ENCODE peak calls at places on chromosomes 3 and 15, in nine cellular contexts. One of them, this sample, is unnamed.

GRCh38 chr15:75666823-75667501 is 19.2 kb downstream of the SNX33 start:
- DNase-seq in stomach: peak; percentile 65
- DNase-seq in heart right ventricle: peak; percentile 42
- DNase-seq in fibroblast of pulmonary artery: peak; percentile 99
- DNase-seq in fibroblast of lung: peak; percentile 99
- DNase-seq in lung: peak; percentile 74
- DNase-seq in thyroid gland: no peak
- DNase-seq in tibial artery: peak; percentile 96
- DNase-seq in GM23338: no peak
- DNase-seq in this sample: peak; percentile 84

GRCh38 chr3:19898725-19899124 is 35.3 kb downstream of the EFHB start:
- DNase-seq in tibial artery: no peak
- DNase-seq in thyroid gland: no peak
- DNase-seq in fibroblast of pulmonary artery: peak; percentile 16
- DNase-seq in stomach: no peak
- DNase-seq in fibroblast of lung: peak; percentile 53
- DNase-seq in heart right ventricle: no peak
- DNase-seq in GM23338: no peak
- DNase-seq in lung: no peak
- DNase-seq in this sample: no peak

GRCh38 chr3:115503386-115503785 is 119.9 kb upstream of the GAP43 start:
- DNase-seq in fibroblast of pulmonary artery: peak; percentile 40
- DNase-seq in thyroid gland: no peak
- DNase-seq in tibial artery: no peak
- DNase-seq in GM23338: no peak
- DNase-seq in heart right ventricle: no peak
- DNase-seq in lung: no peak
- DNase-seq in fibroblast of lung: no peak
- DNase-seq in stomach: no peak
- DNase-seq in this sample: no peak

GRCh38 chr15:80173022-80173759 is 20.4 kb downstream of the FAH start:
- DNase-seq in GM23338: peak; percentile 87
- DNase-seq in tibial artery: peak; percentile 88
- DNase-seq in fibroblast of pulmonary artery: peak; percentile 68
- DNase-seq in stomach: peak; percentile 85
- DNase-seq in heart right ventricle: peak; percentile 47
- DNase-seq in thyroid gland: peak; percentile 79
- DNase-seq in fibroblast of lung: peak; percentile 36
- DNase-seq in lung: peak; percentile 82
- DNase-seq in this sample: peak; percentile 87

GRCh38 chr3:59578129-59578528 is 528.3 kb upstream of the CFAP20DC start:
- DNase-seq in fibroblast of lung: no peak
- DNase-seq in heart right ventricle: no peak
- DNase-seq in thyroid gland: no peak
- DNase-seq in GM23338: no peak
- DNase-seq in lung: no peak
- DNase-seq in tibial artery: no peak
- DNase-seq in fibroblast of pulmonary artery: no peak
- DNase-seq in stomach: no peak
- DNase-seq in this sample: no peak

GRCh38 chr3:177816667-177817208 is 619.5 kb upstream of the TBL1XR1 start:
- DNase-seq in stomach: no peak
- DNase-seq in lung: peak; percentile 79
- DNase-seq in GM23338: no peak
- DNase-seq in heart right ventricle: no peak
- DNase-seq in fibroblast of pulmonary artery: peak; percentile 91
- DNase-seq in thyroid gland: peak; percentile 60
- DNase-seq in fibroblast of lung: peak; percentile 92
- DNase-seq in tibial artery: no peak
- DNase-seq in this sample: peak; percentile 74

GRCh38 chr15:68197661-68198437 is 7.3 kb downstream of the CALML4 start:
- DNase-seq in tibial artery: no peak
- DNase-seq in fibroblast of lung: no peak
- DNase-seq in heart right ventricle: no peak
- DNase-seq in fibroblast of pulmonary artery: no peak
- DNase-seq in thyroid gland: no peak
- DNase-seq in lung: no peak
- DNase-seq in GM23338: no peak
- DNase-seq in stomach: no peak
- DNase-seq in this sample: no peak

GRCh38 chr15:68770206-68770605 is 50.5 kb downstream of the ANP32A start:
- DNase-seq in stomach: no peak
- DNase-seq in GM23338: no peak
- DNase-seq in thyroid gland: no peak
- DNase-seq in heart right ventricle: no peak
- DNase-seq in lung: no peak
- DNase-seq in tibial artery: peak; percentile 40
- DNase-seq in fibroblast of pulmonary artery: no peak
- DNase-seq in fibroblast of lung: no peak
- DNase-seq in this sample: no peak

GRCh38 chr3:46705751-46706572 is 4.8 kb downstream of the TMIE start:
- DNase-seq in fibroblast of pulmonary artery: peak; percentile 58
- DNase-seq in stomach: no peak
- DNase-seq in tibial artery: peak; percentile 60
- DNase-seq in thyroid gland: no peak
- DNase-seq in fibroblast of lung: peak; percentile 58
- DNase-seq in lung: no peak
- DNase-seq in heart right ventricle: no peak
- DNase-seq in GM23338: no peak
- DNase-seq in this sample: peak; percentile 74

GRCh38 chr3:193910310-193910709 is 225.6 kb upstream of the HES1 start:
- DNase-seq in stomach: no peak
- DNase-seq in GM23338: no peak
- DNase-seq in fibroblast of pulmonary artery: no peak
- DNase-seq in fibroblast of lung: no peak
- DNase-seq in lung: no peak
- DNase-seq in thyroid gland: no peak
- DNase-seq in heart right ventricle: no peak
- DNase-seq in tibial artery: no peak
- DNase-seq in this sample: no peak

GRCh38 chr3:58742239-58742638 is 75.7 kb upstream of the FAM3D start:
- DNase-seq in heart right ventricle: no peak
- DNase-seq in stomach: no peak
- DNase-seq in fibroblast of pulmonary artery: no peak
- DNase-seq in thyroid gland: no peak
- DNase-seq in fibroblast of lung: no peak
- DNase-seq in tibial artery: no peak
- DNase-seq in GM23338: no peak
- DNase-seq in lung: no peak
- DNase-seq in this sample: no peak

GRCh38 chr15:73753250-73754130 is at the start of gene INSYN1:
- DNase-seq in fibroblast of lung: peak; percentile 54
- DNase-seq in lung: no peak
- DNase-seq in tibial artery: no peak
- DNase-seq in stomach: peak; percentile 47
- DNase-seq in thyroid gland: peak; percentile 32
- DNase-seq in fibroblast of pulmonary artery: peak; percentile 44
- DNase-seq in heart right ventricle: peak; percentile 67
- DNase-seq in GM23338: peak; percentile 72
- DNase-seq in this sample: no peak

GRCh38 chr3:128053614-128054013 is 1.4 kb downstream of the SEC61A1 start:
- DNase-seq in fibroblast of pulmonary artery: no peak
- DNase-seq in GM23338: no peak
- DNase-seq in fibroblast of lung: no peak
- DNase-seq in stomach: no peak
- DNase-seq in tibial artery: no peak
- DNase-seq in lung: no peak
- DNase-seq in thyroid gland: no peak
- DNase-seq in heart right ventricle: no peak
- DNase-seq in this sample: no peak

GRCh38 chr3:160400631-160401150 is 1.2 kb downstream of the SMC4 start:
- DNase-seq in fibroblast of lung: no peak
- DNase-seq in lung: peak; percentile 34
- DNase-seq in tibial artery: peak; percentile 65
- DNase-seq in GM23338: peak; percentile 42
- DNase-seq in stomach: peak; percentile 56
- DNase-seq in fibroblast of pulmonary artery: peak; percentile 20
- DNase-seq in heart right ventricle: peak; percentile 31
- DNase-seq in thyroid gland: peak; percentile 49
- DNase-seq in this sample: peak; percentile 48

GRCh38 chr3:63791974-63792373 is 27.1 kb upstream of the C3orf49 start:
- DNase-seq in tibial artery: no peak
- DNase-seq in thyroid gland: no peak
- DNase-seq in lung: no peak
- DNase-seq in fibroblast of pulmonary artery: peak; percentile 76
- DNase-seq in GM23338: no peak
- DNase-seq in stomach: no peak
- DNase-seq in heart right ventricle: no peak
- DNase-seq in fibroblast of lung: peak; percentile 54
- DNase-seq in this sample: peak; percentile 9

GRCh38 chr3:114060906-114061655 is 4.5 kb downstream of the QTRT2 start:
- DNase-seq in fibroblast of lung: no peak
- DNase-seq in lung: no peak
- DNase-seq in fibroblast of pulmonary artery: no peak
- DNase-seq in stomach: no peak
- DNase-seq in thyroid gland: no peak
- DNase-seq in tibial artery: no peak
- DNase-seq in GM23338: no peak
- DNase-seq in heart right ventricle: no peak
- DNase-seq in this sample: no peak

GRCh38 chr15:47717036-47717611 is at the start of gene SEMA6D:
- DNase-seq in heart right ventricle: peak; percentile 83
- DNase-seq in tibial artery: peak; percentile 86
- DNase-seq in GM23338: peak; percentile 87
- DNase-seq in fibroblast of pulmonary artery: peak; percentile 78
- DNase-seq in lung: peak; percentile 47
- DNase-seq in stomach: peak; percentile 45
- DNase-seq in thyroid gland: peak; percentile 86
- DNase-seq in fibroblast of lung: peak; percentile 83
- DNase-seq in this sample: peak; percentile 21
- TF ChIP-seq CTCF in heart right ventricle: peak; percentile 37
- TF ChIP-seq CTCF in tibial artery: peak; percentile 23
- TF ChIP-seq CTCF in GM23338: no peak
- TF ChIP-seq CTCF in fibroblast of pulmonary artery: no peak
- TF ChIP-seq CTCF in lung: peak; percentile 0
- TF ChIP-seq CTCF in stomach: no peak
- TF ChIP-seq CTCF in thyroid gland: peak; percentile 57
- TF ChIP-seq CTCF in fibroblast of lung: peak; percentile 12
- TF ChIP-seq CTCF in this sample: no peak

DNA sequence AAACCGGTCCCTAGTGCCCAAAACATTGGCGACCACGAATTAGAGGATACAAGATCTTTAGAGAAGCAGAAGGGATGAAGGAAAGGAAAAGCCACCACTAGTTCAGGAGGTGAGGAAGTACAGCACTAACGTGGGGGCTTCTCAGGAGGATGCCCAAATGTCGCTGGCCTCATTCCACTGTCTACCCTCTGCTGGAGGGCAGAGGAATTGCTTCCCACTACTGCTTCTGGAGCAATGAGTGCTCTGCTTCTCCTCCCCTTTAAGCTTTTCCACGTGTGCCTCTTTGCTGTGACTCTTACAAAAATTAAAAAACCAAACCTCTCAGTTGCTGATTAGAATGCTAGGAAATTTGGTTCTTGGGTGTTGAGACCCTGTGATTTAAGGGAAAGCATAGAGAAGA is 281.3 kb downstream of the CLSTN2 start:
- DNase-seq in tibial artery: no peak
- DNase-seq in GM23338: peak; percentile 16
- DNase-seq in thyroid gland: no peak
- DNase-seq in heart right ventricle: no peak
- DNase-seq in fibroblast of lung: no peak
- DNase-seq in stomach: no peak
- DNase-seq in lung: no peak
- DNase-seq in fibroblast of pulmonary artery: no peak
- DNase-seq in this sample: peak; percentile 13
- TF ChIP-seq CTCF in tibial artery: no peak
- TF ChIP-seq CTCF in GM23338: peak; percentile 51
- TF ChIP-seq CTCF in thyroid gland: peak; percentile 44
- TF ChIP-seq CTCF in heart right ventricle: no peak
- TF ChIP-seq CTCF in fibroblast of lung: peak; percentile 11
- TF ChIP-seq CTCF in stomach: no peak
- TF ChIP-seq CTCF in lung: no peak
- TF ChIP-seq CTCF in fibroblast of pulmonary artery: peak; percentile 37
- TF ChIP-seq CTCF in this sample: peak; percentile 74

GRCh38 chr3:31159331-31160039 is 265.0 kb upstream of the GADL1 start:
- DNase-seq in fibroblast of pulmonary artery: no peak
- DNase-seq in lung: no peak
- DNase-seq in thyroid gland: no peak
- DNase-seq in heart right ventricle: no peak
- DNase-seq in fibroblast of lung: no peak
- DNase-seq in tibial artery: no peak
- DNase-seq in stomach: no peak
- DNase-seq in GM23338: no peak
- DNase-seq in this sample: no peak

GRCh38 chr3:31161889-31162288 is 267.4 kb upstream of the GADL1 start:
- DNase-seq in fibroblast of pulmonary artery: no peak
- DNase-seq in fibroblast of lung: peak; percentile 31
- DNase-seq in stomach: no peak
- DNase-seq in thyroid gland: peak; percentile 23
- DNase-seq in heart right ventricle: no peak
- DNase-seq in GM23338: no peak
- DNase-seq in lung: no peak
- DNase-seq in tibial artery: no peak
- DNase-seq in this sample: no peak

GRCh38 chr3:31157893-31158620 is 263.6 kb upstream of the GADL1 start:
- DNase-seq in GM23338: no peak
- DNase-seq in tibial artery: no peak
- DNase-seq in fibroblast of pulmonary artery: peak; percentile 39
- DNase-seq in lung: no peak
- DNase-seq in fibroblast of lung: peak; percentile 56
- DNase-seq in stomach: no peak
- DNase-seq in thyroid gland: no peak
- DNase-seq in heart right ventricle: no peak
- DNase-seq in this sample: no peak

DNA sequence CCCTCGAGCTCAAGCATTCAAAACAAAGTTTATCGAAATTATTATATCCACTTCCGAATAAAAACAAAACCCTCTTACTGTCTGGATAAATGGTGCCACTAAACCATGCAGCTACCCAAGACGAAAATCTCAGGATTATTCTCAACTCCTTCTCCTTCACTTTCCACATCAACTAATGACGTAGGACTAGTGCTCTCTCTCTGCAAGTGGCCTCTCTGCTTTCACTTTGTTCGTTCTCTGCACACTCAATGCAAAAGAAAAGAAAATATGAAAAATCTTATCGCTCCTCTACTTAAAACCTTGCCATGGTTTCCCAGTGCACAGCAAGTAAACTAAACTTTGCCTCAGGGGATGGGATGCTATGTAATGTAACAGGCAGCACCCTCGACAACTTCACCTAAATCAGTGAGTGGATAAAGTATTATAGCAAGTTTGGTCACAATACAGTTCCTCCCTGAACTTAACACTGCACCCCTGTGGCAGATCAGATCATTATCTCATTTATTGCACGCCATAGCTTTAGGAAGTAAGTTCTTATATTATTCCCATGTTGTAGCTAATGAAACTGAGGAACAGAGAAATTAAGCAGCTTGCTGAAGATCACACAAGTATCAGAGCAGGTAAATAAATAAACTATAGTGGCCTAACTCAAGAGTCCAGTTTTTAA is 262.7 kb upstream of the GADL1 start:
- DNase-seq in thyroid gland: no peak
- DNase-seq in fibroblast of lung: no peak
- DNase-seq in lung: no peak
- DNase-seq in fibroblast of pulmonary artery: no peak
- DNase-seq in tibial artery: no peak
- DNase-seq in heart right ventricle: no peak
- DNase-seq in GM23338: no peak
- DNase-seq in stomach: no peak
- DNase-seq in this sample: no peak
- TF ChIP-seq CTCF in thyroid gland: no peak
- TF ChIP-seq CTCF in fibroblast of lung: no peak
- TF ChIP-seq CTCF in lung: no peak
- TF ChIP-seq CTCF in fibroblast of pulmonary artery: no peak
- TF ChIP-seq CTCF in tibial artery: no peak
- TF ChIP-seq CTCF in heart right ventricle: no peak
- TF ChIP-seq CTCF in GM23338: peak; percentile 22
- TF ChIP-seq CTCF in stomach: no peak
- TF ChIP-seq CTCF in this sample: no peak

GRCh38 chr3:140129885-140130284 is 194.9 kb downstream of the CLSTN2 start:
- DNase-seq in thyroid gland: no peak
- DNase-seq in fibroblast of pulmonary artery: no peak
- DNase-seq in lung: no peak
- DNase-seq in GM23338: no peak
- DNase-seq in stomach: no peak
- DNase-seq in tibial artery: no peak
- DNase-seq in fibroblast of lung: no peak
- DNase-seq in heart right ventricle: no peak
- DNase-seq in this sample: no peak
- TF ChIP-seq CTCF in thyroid gland: no peak
- TF ChIP-seq CTCF in fibroblast of pulmonary artery: no peak
- TF ChIP-seq CTCF in lung: no peak
- TF ChIP-seq CTCF in GM23338: no peak
- TF ChIP-seq CTCF in stomach: no peak
- TF ChIP-seq CTCF in tibial artery: no peak
- TF ChIP-seq CTCF in fibroblast of lung: no peak
- TF ChIP-seq CTCF in heart right ventricle: no peak
- TF ChIP-seq CTCF in this sample: no peak